ENCODE peak calls at places on chromosomes 12 and 14, in five cellular contexts. One of them, this sample, is unnamed.

GRCh38 chr14:68612049-68612448 is 180.8 kb downstream of the ZFP36L1 start:
- DNase-seq in GM12892: no peak
- DNase-seq in A549: no peak
- DNase-seq in H54: no peak
- DNase-seq in IMR-90: peak
- DNase-seq in this sample: no peak

GRCh38 chr14:100392266-100392850 is 69.2 kb downstream of the SLC25A47 start:
- DNase-seq in H54: no peak
- DNase-seq in IMR-90: peak
- DNase-seq in A549: no peak
- DNase-seq in GM12892: no peak
- DNase-seq in this sample: no peak

GRCh38 chr12:29783773-29784666 is at the start of gene TMTC1:
- DNase-seq in A549: no peak
- DNase-seq in GM12892: peak
- DNase-seq in H54: peak
- DNase-seq in IMR-90: peak
- DNase-seq in this sample: no peak

GRCh38 chr12:58907326-58907855 is 12.9 kb downstream of the LRIG3 start:
- DNase-seq in H54: no peak
- DNase-seq in A549: no peak
- DNase-seq in IMR-90: peak
- DNase-seq in GM12892: no peak
- DNase-seq in this sample: no peak

GRCh38 chr12:56922032-56922431 is 12.2 kb downstream of the SDR9C7 start:
- DNase-seq in A549: no peak
- DNase-seq in IMR-90: no peak
- DNase-seq in H54: no peak
- DNase-seq in GM12892: no peak
- DNase-seq in this sample: no peak

GRCh38 chr12:81758421-81759214 is 532 bp downstream of the PPFIA2 start:
- DNase-seq in A549: peak
- DNase-seq in GM12892: no peak
- DNase-seq in IMR-90: no peak
- DNase-seq in H54: peak
- DNase-seq in this sample: no peak

GRCh38 chr14:91335191-91336092 is 82.2 kb downstream of the CCDC88C start:
- DNase-seq in A549: no peak
- DNase-seq in GM12892: no peak
- DNase-seq in H54: no peak
- DNase-seq in IMR-90: no peak
- DNase-seq in this sample: no peak

GRCh38 chr12:98820005-98820404 is 174.9 kb downstream of the APAF1 start:
- DNase-seq in A549: no peak
- DNase-seq in IMR-90: no peak
- DNase-seq in H54: no peak
- DNase-seq in GM12892: no peak
- DNase-seq in this sample: no peak

GRCh38 chr14:53306926-53307325 is 153.8 kb upstream of the DDHD1 start:
- DNase-seq in IMR-90: peak
- DNase-seq in A549: no peak
- DNase-seq in H54: peak
- DNase-seq in GM12892: no peak
- DNase-seq in this sample: no peak

GRCh38 chr14:69666112-69666511 is 54.7 kb downstream of the SUSD6 start:
- DNase-seq in IMR-90: no peak
- DNase-seq in H54: no peak
- DNase-seq in A549: no peak
- DNase-seq in GM12892: no peak
- DNase-seq in this sample: no peak

GRCh38 chr14:61923348-61923747 is 161.1 kb downstream of the SNAPC1 start:
- DNase-seq in A549: no peak
- DNase-seq in GM12892: no peak
- DNase-seq in IMR-90: peak
- DNase-seq in H54: no peak
- DNase-seq in this sample: no peak

GRCh38 chr14:34081126-34081575 is 130.3 kb upstream of the EGLN3 start:
- DNase-seq in IMR-90: no peak
- DNase-seq in GM12892: no peak
- DNase-seq in H54: no peak
- DNase-seq in A549: no peak
- DNase-seq in this sample: no peak

GRCh38 chr12:50922820-50923219 is 29.5 kb upstream of the HIGD1C start:
- DNase-seq in H54: no peak
- DNase-seq in A549: no peak
- DNase-seq in GM12892: no peak
- DNase-seq in IMR-90: peak
- DNase-seq in this sample: no peak

GRCh38 chr14:71588028-71588427 is 344.2 kb upstream of the RGS6 start:
- DNase-seq in H54: no peak
- DNase-seq in IMR-90: peak
- DNase-seq in A549: no peak
- DNase-seq in GM12892: no peak
- DNase-seq in this sample: no peak

GRCh38 chr14:95261616-95262510 is 57.8 kb downstream of the CLMN start:
- DNase-seq in IMR-90: no peak
- DNase-seq in A549: no peak
- DNase-seq in GM12892: no peak
- DNase-seq in H54: no peak
- DNase-seq in this sample: no peak

GRCh38 chr12:56716458-56716857 is 8.6 kb downstream of the NACA start:
- DNase-seq in IMR-90: no peak
- DNase-seq in H54: no peak
- DNase-seq in GM12892: no peak
- DNase-seq in A549: no peak
- DNase-seq in this sample: no peak

GRCh38 chr12:115413626-115414025 is 729.7 kb upstream of the TBX3 start:
- DNase-seq in A549: no peak
- DNase-seq in IMR-90: no peak
- DNase-seq in H54: no peak
- DNase-seq in GM12892: no peak
- DNase-seq in this sample: no peak

GRCh38 chr14:49961270-49962222 is 68.7 kb downstream of the ARF6 start:
- DNase-seq in A549: no peak
- DNase-seq in H54: no peak
- DNase-seq in IMR-90: peak
- DNase-seq in GM12892: no peak
- DNase-seq in this sample: no peak

GRCh38 chr14:53786045-53786444 is 170.6 kb downstream of the BMP4 start:
- DNase-seq in H54: no peak
- DNase-seq in GM12892: no peak
- DNase-seq in A549: no peak
- DNase-seq in IMR-90: no peak
- DNase-seq in this sample: no peak

GRCh38 chr12:1518763-1519516 is 75.4 kb downstream of the FBXL14 start:
- DNase-seq in A549: peak
- DNase-seq in IMR-90: peak
- DNase-seq in GM12892: no peak
- DNase-seq in H54: peak
- DNase-seq in this sample: no peak

GRCh38 chr14:52835122-52835903 is 43.9 kb upstream of the GNPNAT1 start:
- DNase-seq in IMR-90: peak
- DNase-seq in GM12892: no peak
- DNase-seq in A549: peak
- DNase-seq in H54: peak
- DNase-seq in this sample: no peak

GRCh38 chr14:105301103-105301914 is 508 bp upstream of the BRF1 start:
- DNase-seq in A549: peak
- DNase-seq in GM12892: peak
- DNase-seq in H54: peak
- DNase-seq in IMR-90: peak
- DNase-seq in this sample: peak
- TF ChIP-seq POLR2A in A549: no peak
- TF ChIP-seq POLR2A in GM12892: no peak
- TF ChIP-seq POLR2A in H54: peak
- TF ChIP-seq POLR2A in IMR-90: peak
- TF ChIP-seq POLR2A in this sample: peak

GRCh38 chr14:56216631-56217379 is 98.6 kb downstream of the PELI2 start:
- DNase-seq in H54: no peak
- DNase-seq in IMR-90: peak
- DNase-seq in A549: no peak
- DNase-seq in GM12892: no peak
- DNase-seq in this sample: no peak
- TF ChIP-seq POLR2A in H54: no peak
- TF ChIP-seq POLR2A in IMR-90: no peak
- TF ChIP-seq POLR2A in A549: no peak
- TF ChIP-seq POLR2A in GM12892: no peak
- TF ChIP-seq POLR2A in this sample: no peak

DNA sequence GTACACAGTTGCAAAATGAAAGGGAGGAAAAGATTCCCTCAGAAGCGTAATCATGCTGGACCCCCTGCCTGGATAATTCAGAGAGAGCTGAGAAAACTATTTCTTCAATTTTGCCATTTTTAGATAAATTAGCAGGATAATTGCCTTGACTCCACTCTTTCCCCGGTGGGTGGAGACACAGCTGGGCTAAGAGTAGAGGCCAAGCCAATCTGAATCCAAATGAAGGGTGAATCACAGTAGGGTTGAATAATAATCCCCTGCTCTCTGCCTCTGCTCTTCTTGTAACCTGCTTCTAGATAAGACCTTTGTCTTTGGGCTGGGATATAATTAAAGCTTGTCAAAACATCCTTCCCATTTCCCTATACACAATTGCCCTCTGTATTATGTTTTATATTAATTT is 150.1 kb downstream of the CAPZA3 start:
- DNase-seq in A549: no peak
- DNase-seq in GM12892: no peak
- DNase-seq in IMR-90: no peak
- DNase-seq in H54: no peak
- DNase-seq in this sample: no peak
- TF ChIP-seq POLR2A in A549: no peak
- TF ChIP-seq POLR2A in GM12892: no peak
- TF ChIP-seq POLR2A in IMR-90: no peak
- TF ChIP-seq POLR2A in H54: no peak
- TF ChIP-seq POLR2A in this sample: no peak

GRCh38 chr14:23352506-23353432 is at the start of gene SLC22A17:
- DNase-seq in IMR-90: peak
- DNase-seq in GM12892: no peak
- DNase-seq in H54: peak
- DNase-seq in A549: peak
- DNase-seq in this sample: no peak
- TF ChIP-seq POLR2A in IMR-90: peak
- TF ChIP-seq POLR2A in GM12892: no peak
- TF ChIP-seq POLR2A in H54: peak
- TF ChIP-seq POLR2A in A549: peak
- TF ChIP-seq POLR2A in this sample: peak

GRCh38 chr14:28780843-28781503 is 14.4 kb downstream of the FOXG1 start:
- DNase-seq in GM12892: no peak
- DNase-seq in H54: no peak
- DNase-seq in A549: no peak
- DNase-seq in IMR-90: no peak
- DNase-seq in this sample: no peak
- TF ChIP-seq POLR2A in GM12892: no peak
- TF ChIP-seq POLR2A in H54: no peak
- TF ChIP-seq POLR2A in A549: no peak
- TF ChIP-seq POLR2A in IMR-90: no peak
- TF ChIP-seq POLR2A in this sample: no peak

GRCh38 chr12:106246891-106247730 is 709 bp downstream of the CKAP4 start:
- DNase-seq in GM12892: peak
- DNase-seq in IMR-90: peak
- DNase-seq in A549: peak
- DNase-seq in H54: no peak
- DNase-seq in this sample: peak
- TF ChIP-seq POLR2A in GM12892: no peak
- TF ChIP-seq POLR2A in IMR-90: peak
- TF ChIP-seq POLR2A in A549: peak
- TF ChIP-seq POLR2A in H54: peak
- TF ChIP-seq POLR2A in this sample: no peak

DNA sequence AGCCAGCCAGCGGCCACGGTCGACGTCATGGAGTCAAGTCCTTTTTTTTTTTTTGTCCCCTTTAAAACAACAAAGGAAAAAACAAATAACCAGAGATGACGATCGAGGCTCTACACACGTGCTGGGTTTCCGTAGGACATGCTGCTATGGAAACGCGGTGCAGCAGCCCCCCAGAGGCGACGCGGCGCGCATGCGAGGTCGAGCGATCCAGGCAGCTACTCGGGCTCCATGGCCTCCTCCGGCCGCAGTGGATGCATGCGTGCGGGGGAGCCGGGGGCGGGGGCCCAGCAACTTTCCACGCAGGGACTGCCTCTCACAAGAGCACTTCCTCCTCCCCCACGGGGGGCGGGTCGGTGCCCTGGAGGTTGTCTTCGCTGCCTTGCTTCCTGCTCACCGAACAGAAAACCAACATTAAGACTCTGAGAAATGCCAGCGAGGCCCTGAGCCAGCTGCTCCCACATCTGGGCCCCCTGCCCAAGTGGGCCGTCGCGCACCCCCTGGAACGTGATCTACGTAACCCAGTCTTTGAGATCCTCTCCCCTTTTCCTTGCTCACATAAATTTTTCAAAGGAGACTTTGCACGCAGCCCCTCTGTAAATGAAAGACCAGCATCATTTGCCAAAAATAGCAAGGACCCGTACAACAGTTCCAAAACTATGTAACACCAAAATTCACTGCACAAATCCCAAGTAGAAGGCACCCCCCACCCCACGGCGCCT is 30.7 kb downstream of the P2RX4 start:
- DNase-seq in A549: no peak
- DNase-seq in IMR-90: no peak
- DNase-seq in GM12892: no peak
- DNase-seq in H54: no peak
- DNase-seq in this sample: no peak
- TF ChIP-seq POLR2A in A549: no peak
- TF ChIP-seq POLR2A in IMR-90: no peak
- TF ChIP-seq POLR2A in GM12892: no peak
- TF ChIP-seq POLR2A in H54: no peak
- TF ChIP-seq POLR2A in this sample: no peak

GRCh38 chr12:47852096-47852571 is 32.4 kb upstream of the HDAC7 start:
- DNase-seq in H54: no peak
- DNase-seq in GM12892: no peak
- DNase-seq in IMR-90: no peak
- DNase-seq in A549: no peak
- DNase-seq in this sample: no peak
- TF ChIP-seq POLR2A in H54: no peak
- TF ChIP-seq POLR2A in GM12892: no peak
- TF ChIP-seq POLR2A in IMR-90: no peak
- TF ChIP-seq POLR2A in A549: no peak
- TF ChIP-seq POLR2A in this sample: no peak

DNA sequence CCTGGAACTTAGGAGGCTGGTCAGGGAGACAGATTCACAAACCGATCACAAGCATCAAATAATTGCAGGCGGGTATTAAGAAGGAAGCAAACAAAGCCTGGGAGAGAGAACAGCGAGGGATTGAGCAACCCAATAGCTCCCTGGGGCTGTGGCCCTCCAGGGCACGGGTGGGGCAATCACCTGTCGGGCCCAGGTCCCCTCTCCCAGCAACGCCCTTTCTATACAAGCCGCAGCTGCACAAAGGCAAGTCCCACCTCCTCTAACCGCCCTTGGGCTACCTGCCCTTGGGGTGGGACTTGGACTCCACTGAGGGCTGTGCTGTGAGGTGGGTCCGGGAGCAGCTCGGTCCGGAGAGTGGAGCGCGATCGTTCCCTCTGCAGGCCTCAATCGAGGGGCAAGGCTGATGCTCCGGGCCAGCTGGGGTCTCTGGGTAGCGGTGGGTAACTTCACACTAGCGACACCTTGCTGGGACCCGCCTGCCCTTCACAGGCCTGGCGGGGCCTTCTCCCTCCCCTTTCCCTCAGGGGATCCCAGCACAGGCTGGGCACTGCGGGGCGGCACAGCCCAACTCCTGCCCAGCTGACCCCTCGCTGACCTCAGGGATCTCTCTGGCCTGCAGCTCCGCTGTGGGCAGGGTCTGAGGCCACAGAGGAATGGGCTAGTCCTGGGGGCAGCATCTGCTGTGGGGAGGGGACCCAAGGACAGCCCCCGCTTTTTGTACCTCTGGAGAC is 8.0 kb downstream of the PHB2 start:
- DNase-seq in H54: no peak
- DNase-seq in GM12892: no peak
- DNase-seq in A549: no peak
- DNase-seq in IMR-90: no peak
- DNase-seq in this sample: no peak
- TF ChIP-seq POLR2A in H54: no peak
- TF ChIP-seq POLR2A in GM12892: peak
- TF ChIP-seq POLR2A in A549: no peak
- TF ChIP-seq POLR2A in IMR-90: no peak
- TF ChIP-seq POLR2A in this sample: no peak

This sample was measured in vagina.